ENCODE peak calls at places on chromosomes 7 and 10, in four cellular contexts. One of them, this sample, is unnamed.

GRCh38 chr10:49379596-49380410 is 16.1 kb downstream of the DRGX start:
- DNase-seq in fibroblast of lung: no peak
- DNase-seq in body of pancreas: no peak
- DNase-seq in aorta: no peak
- DNase-seq in this sample: no peak

GRCh38 chr10:6973904-6974303 is 393.8 kb upstream of the PRKCQ start:
- DNase-seq in fibroblast of lung: no peak
- DNase-seq in body of pancreas: peak
- DNase-seq in aorta: peak
- DNase-seq in this sample: no peak

GRCh38 chr7:33107136-33108066 is 1.8 kb downstream of the RP9 start:
- DNase-seq in fibroblast of lung: peak
- DNase-seq in body of pancreas: peak
- DNase-seq in aorta: no peak
- DNase-seq in this sample: peak

GRCh38 chr7:48106906-48107659 is 18.0 kb downstream of the UPP1 start:
- DNase-seq in fibroblast of lung: no peak
- DNase-seq in body of pancreas: no peak
- DNase-seq in aorta: no peak
- DNase-seq in this sample: no peak

GRCh38 chr7:99039384-99039891 is 104.5 kb downstream of the SMURF1 start:
- DNase-seq in fibroblast of lung: no peak
- DNase-seq in body of pancreas: no peak
- DNase-seq in aorta: no peak
- DNase-seq in this sample: no peak

GRCh38 chr7:19899517-19899916 is 126.1 kb upstream of the TMEM196 start:
- DNase-seq in fibroblast of lung: peak
- DNase-seq in body of pancreas: peak
- DNase-seq in aorta: no peak
- DNase-seq in this sample: no peak

GRCh38 chr10:3197354-3198003 is 24.9 kb upstream of the PITRM1 start:
- DNase-seq in fibroblast of lung: peak
- DNase-seq in body of pancreas: peak
- DNase-seq in aorta: peak
- DNase-seq in this sample: peak

GRCh38 chr7:100080895-100081534 is 508 bp downstream of the ZNF3 start:
- DNase-seq in fibroblast of lung: peak
- DNase-seq in body of pancreas: no peak
- DNase-seq in aorta: no peak
- DNase-seq in this sample: no peak

GRCh38 chr7:38307640-38308039 is 34.2 kb upstream of the TARP start:
- DNase-seq in fibroblast of lung: no peak
- DNase-seq in body of pancreas: peak
- DNase-seq in aorta: no peak
- DNase-seq in this sample: no peak

GRCh38 chr10:121510201-121510771 is 88.0 kb downstream of the FGFR2 start:
- DNase-seq in fibroblast of lung: no peak
- DNase-seq in body of pancreas: no peak
- DNase-seq in aorta: no peak
- DNase-seq in this sample: no peak

GRCh38 chr10:17836917-17837316 is 27.8 kb downstream of the MRC1 start:
- DNase-seq in fibroblast of lung: peak
- DNase-seq in body of pancreas: peak
- DNase-seq in aorta: no peak
- DNase-seq in this sample: no peak

GRCh38 chr10:79292789-79293746 is 54.2 kb upstream of the PPIF start:
- DNase-seq in fibroblast of lung: no peak
- DNase-seq in body of pancreas: no peak
- DNase-seq in aorta: no peak
- DNase-seq in this sample: no peak

GRCh38 chr10:61942997-61943457 is 41.5 kb downstream of the ARID5B start:
- DNase-seq in fibroblast of lung: peak
- DNase-seq in body of pancreas: no peak
- DNase-seq in aorta: no peak
- DNase-seq in this sample: no peak

GRCh38 chr10:92240289-92241157 is 50.4 kb downstream of the CPEB3 start:
- DNase-seq in fibroblast of lung: peak
- DNase-seq in body of pancreas: peak
- DNase-seq in aorta: peak
- DNase-seq in this sample: peak

GRCh38 chr10:103651783-103652476 is 158.4 kb downstream of the NEURL1 start:
- DNase-seq in fibroblast of lung: no peak
- DNase-seq in body of pancreas: no peak
- DNase-seq in aorta: no peak
- DNase-seq in this sample: no peak
- H3K27ac ChIP-seq in fibroblast of lung: no peak
- H3K27ac ChIP-seq in body of pancreas: no peak
- H3K27ac ChIP-seq in aorta: peak
- H3K27ac ChIP-seq in this sample: no peak

GRCh38 chr7:112089551-112089950 is 116.6 kb downstream of the DOCK4 start:
- DNase-seq in fibroblast of lung: no peak
- DNase-seq in body of pancreas: peak
- DNase-seq in aorta: no peak
- DNase-seq in this sample: no peak

GRCh38 chr7:112093409-112093808 is 112.8 kb downstream of the DOCK4 start:
- DNase-seq in fibroblast of lung: no peak
- DNase-seq in body of pancreas: no peak
- DNase-seq in aorta: no peak
- DNase-seq in this sample: no peak

GRCh38 chr7:112088484-112089016 is 117.6 kb downstream of the DOCK4 start:
- DNase-seq in fibroblast of lung: no peak
- DNase-seq in body of pancreas: no peak
- DNase-seq in aorta: no peak
- DNase-seq in this sample: no peak

GRCh38 chr7:112091768-112092167 is 114.4 kb downstream of the DOCK4 start:
- DNase-seq in fibroblast of lung: no peak
- DNase-seq in body of pancreas: no peak
- DNase-seq in aorta: no peak
- DNase-seq in this sample: peak

DNA sequence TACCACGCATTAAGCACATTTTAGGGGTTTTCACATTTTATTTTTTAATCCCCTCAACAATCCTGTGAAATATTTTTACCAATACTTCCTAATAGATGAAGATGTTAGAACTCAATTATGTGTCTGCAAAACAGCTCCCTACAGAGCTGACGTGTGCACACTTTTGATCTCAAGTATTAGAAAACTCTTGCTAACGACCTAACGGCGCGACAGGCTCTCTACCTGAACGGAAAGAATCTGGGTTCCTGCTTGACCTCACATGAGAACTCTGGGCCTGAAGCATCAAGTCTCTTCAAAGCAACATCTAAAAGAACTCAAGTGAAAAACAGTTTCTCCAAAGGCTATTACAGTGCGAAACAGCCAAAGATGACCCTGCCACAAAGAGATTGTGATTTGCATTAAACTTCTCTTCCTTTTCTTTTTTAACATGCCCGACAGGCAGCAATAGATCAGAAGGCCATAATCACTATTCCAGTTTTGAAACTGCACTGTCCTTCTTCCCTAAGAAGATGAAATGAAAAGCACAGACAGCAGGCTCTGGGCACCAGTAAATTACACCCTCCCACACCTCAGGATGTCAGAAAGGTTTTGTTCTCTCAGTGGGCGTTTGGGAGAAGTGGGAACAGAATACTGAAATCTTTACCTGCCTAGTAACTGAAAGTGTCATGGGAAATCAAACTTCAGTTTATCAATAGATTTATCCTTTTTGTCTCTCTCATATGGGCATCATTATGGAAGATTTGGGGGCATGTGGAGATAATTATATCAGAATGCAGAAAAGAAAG is 113.7 kb downstream of the DOCK4 start:
- DNase-seq in fibroblast of lung: no peak
- DNase-seq in body of pancreas: no peak
- DNase-seq in aorta: no peak
- DNase-seq in this sample: no peak
- H3K27ac ChIP-seq in fibroblast of lung: no peak
- H3K27ac ChIP-seq in body of pancreas: no peak
- H3K27ac ChIP-seq in aorta: no peak
- H3K27ac ChIP-seq in this sample: peak

DNA sequence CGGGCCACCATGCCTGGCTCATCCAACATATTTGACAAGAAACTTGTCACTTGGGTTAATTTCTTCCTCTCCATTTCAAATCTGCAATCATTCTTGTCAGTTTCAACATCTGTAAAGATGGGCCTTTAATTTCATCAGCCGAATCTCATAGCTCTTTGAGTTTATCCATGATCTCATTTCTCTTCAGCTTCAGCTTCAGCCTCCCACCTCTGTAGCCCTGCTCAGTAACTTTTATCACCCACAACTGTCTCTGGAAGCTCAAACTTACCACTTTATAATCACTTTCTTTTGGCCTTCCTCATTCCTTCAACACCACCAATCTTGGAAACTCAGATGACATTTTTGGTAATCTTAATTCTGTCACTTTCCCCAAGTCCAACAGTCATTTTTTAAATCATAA is 83.2 kb downstream of the CPED1 start:
- DNase-seq in fibroblast of lung: no peak
- DNase-seq in body of pancreas: no peak
- DNase-seq in aorta: no peak
- DNase-seq in this sample: no peak
- H3K27ac ChIP-seq in fibroblast of lung: no peak
- H3K27ac ChIP-seq in body of pancreas: no peak
- H3K27ac ChIP-seq in aorta: peak
- H3K27ac ChIP-seq in this sample: no peak

GRCh38 chr10:69955211-69955805 is 97.3 kb upstream of the MACROH2A2 start:
- DNase-seq in fibroblast of lung: no peak
- DNase-seq in body of pancreas: no peak
- DNase-seq in aorta: no peak
- DNase-seq in this sample: no peak

GRCh38 chr10:69958232-69958902 is 94.3 kb upstream of the MACROH2A2 start:
- DNase-seq in fibroblast of lung: peak
- DNase-seq in body of pancreas: peak
- DNase-seq in aorta: no peak
- DNase-seq in this sample: peak

GRCh38 chr10:69957516-69958231 is 95.0 kb upstream of the MACROH2A2 start:
- DNase-seq in fibroblast of lung: no peak
- DNase-seq in body of pancreas: no peak
- DNase-seq in aorta: no peak
- DNase-seq in this sample: no peak

GRCh38 chr10:69955897-69956832 is 96.5 kb upstream of the MACROH2A2 start:
- DNase-seq in fibroblast of lung: no peak
- DNase-seq in body of pancreas: no peak
- DNase-seq in aorta: no peak
- DNase-seq in this sample: no peak

GRCh38 chr10:69956833-69957230 is 95.8 kb upstream of the MACROH2A2 start:
- DNase-seq in fibroblast of lung: no peak
- DNase-seq in body of pancreas: no peak
- DNase-seq in aorta: no peak
- DNase-seq in this sample: no peak
- H3K27ac ChIP-seq in fibroblast of lung: no peak
- H3K27ac ChIP-seq in body of pancreas: no peak
- H3K27ac ChIP-seq in aorta: no peak
- H3K27ac ChIP-seq in this sample: no peak

This sample was measured in MM.1S.